ENCODE peak calls at places on chromosomes 2 and 18, in five cellular contexts. G is GM23338, S is K562, A is HCT116, B is suprapubic skin. F is an unnamed sample.

GRCh38 chr2:60306231-60306861 is 247.1 kb downstream of the BCL11A start:
- DNase-seq in B (no peak), A (no peak), S (no peak), G (no peak), F (no peak)

GRCh38 chr2:235094457-235094856 is 142.6 kb downstream of the SH3BP4 start:
- DNase-seq in G (no peak), A (no peak), S (no peak), B (no peak), F (no peak)

GRCh38 chr2:44974064-44974715 is 32.7 kb downstream of the SIX3 start:
- DNase-seq in A (peak; percentile 73), S (peak; percentile 68), G (peak; percentile 98), B (no peak), F (no peak)

GRCh38 chr18:75727479-75727878 is 300.0 kb upstream of the SMIM21 start:
- DNase-seq in S (peak; percentile 38), B (no peak), A (peak; percentile 21), G (peak; percentile 86), F (no peak)

GRCh38 chr2:29011650-29012060 is 30.6 kb downstream of the TOGARAM2 start:
- DNase-seq in B (no peak), A (no peak), G (no peak), S (no peak), F (no peak)

GRCh38 chr2:236572482-236572881 is 2.9 kb downstream of the ACKR3 start:
- DNase-seq in A (no peak), B (no peak), S (no peak), G (peak; percentile 33), F (peak; percentile 79)

GRCh38 chr2:218959141-218959731 is at the start of gene CDK5R2:
- DNase-seq in S (peak; percentile 87), B (no peak), A (peak; percentile 80), G (peak; percentile 97), F (peak; percentile 76)

GRCh38 chr2:196963961-196964360 is 37.5 kb upstream of the PGAP1 start:
- DNase-seq in A (no peak), S (no peak), B (no peak), G (no peak), F (no peak)

GRCh38 chr18:13491138-13491537 is 235.2 kb downstream of the FAM210A start:
- DNase-seq in G (no peak), B (peak; percentile 44), A (no peak), S (no peak), F (no peak)

GRCh38 chr2:70684846-70685622 is 83.0 kb downstream of the ADD2 start:
- DNase-seq in B (peak; percentile 21), A (no peak), G (no peak), S (peak; percentile 56), F (peak; percentile 10)

GRCh38 chr2:69994166-69994565 is 32.7 kb upstream of the ASPRV1 start:
- DNase-seq in G (no peak), S (no peak), A (no peak), B (peak; percentile 34), F (peak; percentile 29)

GRCh38 chr2:144165599-144166250 is 354.2 kb downstream of the ZEB2 start:
- DNase-seq in S (no peak), B (no peak), G (no peak), A (no peak), F (no peak)

GRCh38 chr18:32759768-32760167 is 13.1 kb downstream of the KLHL14 start:
- DNase-seq in G (no peak), A (no peak), B (no peak), S (no peak), F (no peak)

GRCh38 chr2:232898592-232899541 is 28.8 kb downstream of the SNORC start:
- DNase-seq in B (peak; percentile 59), S (no peak), A (no peak), G (no peak), F (no peak)

GRCh38 chr18:63140997-63141776 is 178.4 kb downstream of the BCL2 start:
- DNase-seq in B (no peak), A (no peak), G (no peak), S (no peak), F (no peak)

GRCh38 chr18:63140038-63140450 is 179.5 kb downstream of the BCL2 start:
- DNase-seq in B (no peak), G (no peak), A (no peak), S (no peak), F (no peak)

GRCh38 chr18:63142502-63143045 is 177.0 kb downstream of the BCL2 start:
- DNase-seq in B (no peak), G (no peak), S (no peak), A (no peak), F (no peak)

GRCh38 chr18:63143246-63143847 is 176.2 kb downstream of the BCL2 start:
- DNase-seq in G (no peak), S (no peak), B (no peak), A (no peak), F (no peak)

DNA sequence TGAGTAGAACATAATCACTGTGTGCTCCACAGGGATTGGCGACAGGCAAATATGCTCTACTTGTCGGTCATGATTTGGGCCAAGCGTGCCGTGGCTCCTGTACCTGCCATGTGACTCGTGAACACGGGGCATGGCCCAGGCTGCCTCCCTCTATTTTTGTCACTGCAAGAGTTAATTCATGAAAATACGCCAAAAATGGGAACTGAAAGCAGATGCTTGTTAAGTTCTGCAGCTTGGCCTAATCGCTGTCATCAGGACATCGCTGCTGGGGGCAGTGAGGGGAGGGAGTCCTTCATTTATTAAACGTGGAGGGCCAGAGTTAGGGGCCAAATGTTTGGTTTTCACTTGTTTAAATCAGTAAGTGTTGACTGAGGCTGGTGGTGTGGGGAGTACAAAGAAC is 177.8 kb downstream of the BCL2 start:
- DNase-seq in B (no peak), S (no peak), A (no peak), G (no peak), F (no peak)
- TF ChIP-seq POLR2AphosphoS5 in B (no peak), S (no peak), A (no peak), G (no peak), F (no peak)

GRCh38 chr2:43623052-43623451 is 14.0 kb upstream of the PLEKHH2 start:
- DNase-seq in G (no peak), A (no peak), B (no peak), S (peak; percentile 46), F (peak; percentile 85)
- TF ChIP-seq POLR2AphosphoS5 in G (no peak), A (no peak), B (no peak), S (no peak), F (no peak)

GRCh38 chr18:44568343-44568742 is 112.3 kb upstream of the SETBP1 start:
- DNase-seq in B (no peak), G (no peak), S (no peak), A (no peak), F (no peak)

GRCh38 chr18:44568986-44569385 is 111.7 kb upstream of the SETBP1 start:
- DNase-seq in A (no peak), G (no peak), B (no peak), S (no peak), F (no peak)

GRCh38 chr18:44569391-44570055 is 111.2 kb upstream of the SETBP1 start:
- DNase-seq in B (no peak), S (no peak), G (peak; percentile 44), A (no peak), F (no peak)

DNA sequence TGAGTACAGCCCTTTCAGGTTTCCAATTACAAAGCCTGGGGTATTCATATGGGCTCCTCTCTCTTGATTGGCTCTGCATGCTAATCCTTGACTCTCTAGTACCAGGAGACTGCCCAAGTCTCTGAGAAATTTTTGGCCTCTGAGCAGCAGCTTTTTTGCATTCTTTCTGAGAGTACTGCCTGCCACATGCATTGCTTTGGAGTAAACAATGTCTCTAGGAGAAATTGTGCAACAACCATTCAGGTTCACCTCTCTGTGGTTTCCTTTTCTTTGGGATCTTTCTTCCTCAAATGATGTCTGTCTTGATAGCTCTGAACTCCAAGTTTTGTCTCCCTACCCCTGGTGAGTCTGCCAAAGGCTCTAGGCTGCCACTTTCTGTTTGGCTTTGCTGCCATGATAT is 115.8 kb upstream of the SETBP1 start:
- DNase-seq in A (no peak), B (no peak), G (peak; percentile 24), S (no peak), F (no peak)
- TF ChIP-seq POLR2AphosphoS5 in A (no peak), B (no peak), G (no peak), S (no peak), F (no peak)

GRCh38 chr18:58768293-58768974 is 96.2 kb upstream of the ZNF532 start:
- DNase-seq in A (peak; percentile 23), S (peak; percentile 42), G (peak; percentile 91), B (peak; percentile 85), F (peak; percentile 84)
- TF ChIP-seq POLR2AphosphoS5 in A (no peak), S (no peak), G (no peak), B (no peak), F (no peak)

GRCh38 chr2:240564571-240565266 is 3.6 kb upstream of the RNPEPL1 start:
- DNase-seq in G (no peak), A (no peak), S (peak; percentile 73), B (peak; percentile 59), F (no peak)
- TF ChIP-seq POLR2AphosphoS5 in G (no peak), A (peak; percentile 39), S (peak; percentile 11), B (no peak), F (no peak)

GRCh38 chr18:8611916-8612576 is 2.8 kb downstream of the RAB12 start:
- DNase-seq in G (no peak), B (no peak), A (no peak), S (no peak), F (no peak)

GRCh38 chr18:8609711-8610441 is 639 bp downstream of the RAB12 start:
- DNase-seq in G (no peak), A (no peak), S (peak; percentile 50), B (no peak), F (peak; percentile 71)

GRCh38 chr18:8607776-8608682 is 1.2 kb upstream of the RAB12 start:
- DNase-seq in A (no peak), S (no peak), B (no peak), G (no peak), F (no peak)

GRCh38 chr18:8610442-8610801 is 1.2 kb downstream of the RAB12 start:
- DNase-seq in S (peak; percentile 45), G (no peak), A (no peak), B (no peak), F (no peak)

DNA sequence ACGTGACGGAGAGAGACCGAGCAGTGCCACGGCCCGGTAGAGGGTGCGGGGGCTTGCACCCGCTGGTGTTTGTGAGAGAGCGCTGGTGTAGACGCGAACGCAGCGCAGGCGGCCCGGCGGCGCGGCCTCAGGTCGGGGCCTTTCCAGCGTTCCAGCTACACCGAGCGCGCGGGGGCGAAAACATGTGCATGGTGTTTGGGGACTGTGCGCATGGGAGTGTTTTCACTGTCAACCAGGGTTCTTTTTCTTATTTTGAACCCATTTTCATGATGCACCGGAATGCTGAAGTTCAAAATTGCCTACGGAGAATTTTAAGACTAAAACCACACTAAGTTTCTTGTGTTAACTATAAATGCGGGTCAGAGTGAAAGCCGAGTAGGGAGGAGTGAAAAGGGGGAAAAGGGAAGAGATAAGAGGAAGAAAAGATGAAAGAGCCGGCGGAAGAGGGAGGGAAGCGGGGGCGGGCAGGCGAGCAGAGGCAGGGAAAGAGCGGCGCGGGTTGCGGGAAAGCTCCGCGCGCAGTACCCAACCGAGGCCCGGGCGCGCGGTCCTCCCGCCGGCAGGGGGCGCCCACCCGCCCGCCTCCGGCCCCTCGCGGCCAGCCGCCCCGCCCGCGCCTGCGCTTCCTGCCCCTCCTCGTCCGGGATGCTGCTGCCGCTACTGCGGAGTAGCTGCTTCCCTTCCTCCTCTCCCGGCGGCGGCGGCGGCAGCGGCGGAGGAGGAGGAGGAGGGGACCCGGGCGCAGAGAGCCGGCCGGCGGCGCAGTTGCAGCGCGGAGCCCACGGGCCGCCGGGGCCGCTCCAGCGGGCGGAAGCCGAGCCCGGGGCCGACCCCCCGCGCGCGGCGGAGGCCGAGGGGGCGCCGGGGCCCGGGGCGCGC is at the start of gene RAB12:
- DNase-seq in G (peak; percentile 87), A (peak; percentile 51), S (peak; percentile 93), B (peak; percentile 85), F (peak; percentile 94)
- TF ChIP-seq POLR2AphosphoS5 in G (peak; percentile 81), A (peak; percentile 76), S (peak; percentile 74), B (peak; percentile 76), F (peak; percentile 66)

F was measured in sigmoid colon.